ENCODE peak calls at places on chromosomes 6 and 20, in five cellular contexts. D is endothelial cell of umbilical vein, B is HFF-Myc, E is B cell, L is right atrium auricular region. M is an unnamed sample.

GRCh38 chr20:4216142-4216735 is 200.9 kb upstream of the RNF24 start:
- DNase-seq in D (no peak), B (no peak), E (no peak), L (no peak), M (no peak)

GRCh38 chr6:150229775-150230561 is 87.1 kb downstream of the PPP1R14C start:
- DNase-seq in D (no peak), B (no peak), E (no peak), L (no peak), M (no peak)

GRCh38 chr20:24016560-24016959 is 28.0 kb upstream of the GGTLC1 start:
- DNase-seq in D (no peak), B (no peak), E (no peak), L (no peak), M (no peak)

GRCh38 chr6:135358907-135359459 is 138.6 kb downstream of the AHI1 start:
- DNase-seq in D (peak), B (no peak), E (no peak), L (no peak), M (no peak)

GRCh38 chr6:41162687-41163418 is at the start of gene TREM2:
- DNase-seq in D (no peak), B (no peak), E (no peak), L (no peak), M (no peak)

GRCh38 chr6:131733376-131734016 is 22.7 kb upstream of the CTAGE9 start:
- DNase-seq in D (peak), B (peak), E (no peak), L (no peak), M (no peak)

GRCh38 chr20:50460608-50461268 is 49.4 kb upstream of the PTPN1 start:
- DNase-seq in D (peak), B (peak), E (peak), L (peak), M (peak)

GRCh38 chr6:22017272-22017671 is 279.6 kb downstream of the PRL start:
- DNase-seq in D (no peak), B (no peak), E (no peak), L (no peak), M (no peak)

GRCh38 chr6:164099535-164099982 is 685.0 kb downstream of the QKI start:
- DNase-seq in D (no peak), B (no peak), E (no peak), L (no peak), M (no peak)

GRCh38 chr6:38570750-38571149 is 69.0 kb downstream of the BTBD9 start:
- DNase-seq in D (peak), B (no peak), E (no peak), L (no peak), M (no peak)

GRCh38 chr20:41086402-41087324 is 50.7 kb upstream of the PLCG1 start:
- DNase-seq in D (peak), B (no peak), E (no peak), L (no peak), M (no peak)

GRCh38 chr20:41087325-41087685 is 50.0 kb upstream of the PLCG1 start:
- DNase-seq in D (no peak), B (no peak), E (no peak), L (no peak), M (no peak)

GRCh38 chr20:41087777-41088176 is 49.6 kb upstream of the PLCG1 start:
- DNase-seq in D (no peak), B (no peak), E (no peak), L (no peak), M (no peak)

GRCh38 chr20:41082306-41082705 is 53.7 kb downstream of the TOP1 start:
- DNase-seq in D (no peak), B (no peak), E (no peak), L (no peak), M (no peak)

DNA sequence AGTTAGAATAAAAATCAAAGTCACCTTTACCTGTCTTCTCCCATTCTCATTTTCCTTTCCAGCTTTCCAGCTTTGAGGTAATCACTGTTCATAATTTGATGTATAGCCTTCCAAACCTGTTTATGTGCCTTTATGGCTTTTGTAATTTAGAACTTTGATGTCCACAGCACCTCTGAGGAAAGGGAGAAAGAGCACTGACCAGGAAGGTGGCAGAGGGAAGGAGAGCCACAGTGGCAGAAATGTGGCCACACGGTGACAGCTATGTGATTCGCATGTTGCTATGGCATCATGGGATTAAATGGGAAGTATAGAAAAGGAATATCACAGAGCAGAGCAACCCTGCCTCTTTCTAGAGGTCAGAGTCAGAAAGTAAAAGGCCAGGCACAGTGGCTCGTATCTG is 51.7 kb upstream of the PLCG1 start:
- DNase-seq in D (no peak), B (no peak), E (no peak), L (no peak), M (no peak)
- TF ChIP-seq CTCF in D (no peak), B (no peak), E (no peak), L (no peak), M (no peak)

DNA sequence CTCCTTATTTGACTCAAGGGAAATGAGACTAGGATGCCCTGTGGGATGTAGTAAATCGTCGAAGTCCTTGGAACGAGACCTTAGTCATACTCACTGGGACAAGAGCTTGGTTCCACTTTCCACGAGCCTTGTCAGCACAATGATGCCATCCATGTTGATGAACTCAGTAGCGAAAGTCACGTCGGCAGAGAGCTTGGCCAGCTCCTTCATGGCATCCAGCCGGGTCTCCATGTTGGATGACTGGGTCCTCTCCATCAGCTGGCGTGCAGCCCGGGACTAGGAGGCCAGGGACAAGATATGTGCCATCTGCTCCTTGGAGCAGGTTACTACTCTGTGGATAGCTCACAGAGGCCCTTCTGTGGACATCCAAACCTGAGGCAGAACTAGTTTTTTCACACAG is 17.5 kb downstream of the ELMO2 start:
- DNase-seq in D (no peak), B (no peak), E (no peak), L (no peak), M (no peak)
- TF ChIP-seq CTCF in D (no peak), B (no peak), E (no peak), L (no peak), M (no peak)

DNA sequence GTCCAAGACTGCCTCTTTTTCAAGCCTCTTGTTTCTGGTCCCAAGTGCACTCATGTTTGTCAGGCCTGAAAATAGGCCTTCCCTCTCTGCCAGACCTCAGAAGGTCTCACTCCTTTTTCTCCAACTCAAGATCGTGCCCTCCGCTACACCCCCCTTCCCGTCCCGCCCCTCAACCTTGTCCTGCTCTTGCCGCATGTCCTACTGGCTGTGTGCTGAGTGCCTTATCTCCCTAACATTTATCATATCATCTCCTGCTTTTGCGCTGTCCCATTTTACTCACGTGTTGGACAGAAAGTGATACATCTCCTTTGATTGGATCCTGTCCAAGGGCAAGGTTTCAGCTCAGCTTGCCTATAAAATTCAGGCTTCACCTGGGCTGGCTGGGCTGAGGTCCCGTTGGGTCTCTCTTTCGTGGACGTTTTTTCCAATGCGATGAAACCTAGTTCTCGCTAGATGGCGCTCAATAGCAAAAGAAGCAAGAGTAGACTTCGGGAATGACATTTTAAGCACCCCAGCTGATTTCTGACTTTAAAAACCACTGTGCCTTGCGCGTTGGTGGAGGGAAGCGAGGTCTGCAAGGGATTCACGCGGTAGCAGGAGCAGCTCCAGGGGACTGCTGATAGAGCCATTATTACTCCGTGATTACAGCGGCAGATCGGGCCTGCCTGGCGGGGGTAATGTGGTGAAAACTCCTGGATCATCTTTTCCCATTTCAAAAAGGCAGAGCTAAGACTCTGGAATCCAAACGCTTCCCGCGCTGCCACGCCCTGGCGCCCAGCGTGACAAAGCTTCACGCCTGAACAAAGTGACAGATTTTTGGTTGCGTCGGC is 137.6 kb downstream of the IMPG1 start:
- DNase-seq in D (peak), B (peak), E (peak), L (no peak), M (peak)
- TF ChIP-seq CTCF in D (peak), B (peak), E (peak), L (peak), M (peak)

DNA sequence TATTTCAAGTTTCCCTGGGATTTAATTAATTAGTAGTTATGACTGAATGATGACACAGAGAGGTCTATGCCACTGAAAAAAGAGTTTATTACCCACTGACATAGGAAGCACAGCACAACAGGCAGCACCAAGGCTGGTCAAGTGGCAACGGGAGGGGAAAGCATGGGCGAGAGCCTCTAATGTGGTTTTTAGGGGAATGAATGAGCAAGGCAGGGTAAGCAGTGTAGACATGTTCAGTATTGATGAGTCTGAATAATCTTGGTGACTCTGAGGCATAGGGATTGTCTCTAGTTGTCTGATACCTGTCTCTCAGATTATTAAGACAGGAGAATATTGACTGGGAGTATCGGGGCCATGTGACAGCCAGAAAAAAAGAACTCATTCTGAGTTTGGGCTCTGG is 46.3 kb downstream of the RPP21 start:
- DNase-seq in D (no peak), B (no peak), E (no peak), L (no peak), M (no peak)
- TF ChIP-seq CTCF in D (no peak), B (no peak), E (no peak), L (no peak), M (no peak)

GRCh38 chr6:32154514-32155161 is 697 bp downstream of the PPT2 start:
- DNase-seq in D (peak), B (no peak), E (peak), L (peak), M (peak)

GRCh38 chr6:32153835-32154513 is at the start of gene PPT2:
- DNase-seq in D (peak), B (peak), E (peak), L (peak), M (peak)

GRCh38 chr6:32151885-32152311 is at the start of gene PRRT1:
- DNase-seq in D (peak), B (no peak), E (no peak), L (no peak), M (no peak)

GRCh38 chr6:32152414-32153251 is 894 bp upstream of the PRRT1 start:
- DNase-seq in D (peak), B (no peak), E (no peak), L (no peak), M (no peak)

GRCh38 chr6:32153252-32153834 is 598 bp upstream of the PPT2 start:
- DNase-seq in D (peak), B (no peak), E (no peak), L (no peak), M (peak)
- TF ChIP-seq CTCF in D (no peak), B (peak), E (no peak), L (no peak), M (no peak)

GRCh38 chr6:80543598-80544181 is 437.2 kb downstream of the BCKDHB start:
- DNase-seq in D (no peak), B (no peak), E (no peak), L (no peak), M (no peak)
- TF ChIP-seq CTCF in D (no peak), B (no peak), E (no peak), L (no peak), M (no peak)

GRCh38 chr6:117142995-117143394 is 122.4 kb upstream of the VGLL2 start:
- DNase-seq in D (no peak), B (no peak), E (no peak), L (no peak), M (no peak)

GRCh38 chr6:117143647-117144046 is 121.7 kb upstream of the VGLL2 start:
- DNase-seq in D (no peak), B (no peak), E (no peak), L (no peak), M (no peak)

GRCh38 chr6:117142145-117142544 is 123.2 kb upstream of the VGLL2 start:
- DNase-seq in D (no peak), B (no peak), E (no peak), L (no peak), M (no peak)

GRCh38 chr6:117149324-117149723 is 116.0 kb upstream of the VGLL2 start:
- DNase-seq in D (no peak), B (no peak), E (no peak), L (no peak), M (no peak)

DNA sequence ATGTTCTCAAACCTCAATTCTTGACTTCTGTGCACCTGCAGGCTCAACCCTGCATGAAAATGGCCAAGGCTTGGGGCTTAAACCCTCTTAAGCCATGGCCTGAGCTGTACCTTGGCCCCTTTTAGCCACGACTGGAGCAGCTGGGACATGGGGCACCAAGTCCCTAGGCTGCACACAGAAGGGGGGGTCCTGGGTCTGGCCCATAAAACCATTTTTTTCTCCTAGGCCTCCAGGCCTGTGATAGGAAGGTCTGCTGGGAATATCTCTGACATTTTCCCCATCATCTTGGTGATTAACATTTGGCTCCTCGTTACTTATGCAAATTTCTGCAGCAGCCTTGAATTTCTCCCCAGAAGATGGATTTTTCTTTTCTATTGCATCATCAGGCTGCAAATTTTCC is 119.4 kb upstream of the VGLL2 start:
- DNase-seq in D (no peak), B (no peak), E (no peak), L (no peak), M (no peak)
- TF ChIP-seq CTCF in D (no peak), B (no peak), E (no peak), L (no peak), M (no peak)

GRCh38 chr20:33668791-33669155 is 2.0 kb downstream of the ACTL10 start:
- DNase-seq in D (no peak), B (no peak), E (no peak), L (no peak), M (no peak)

GRCh38 chr20:33666293-33667244 is at the start of gene ACTL10:
- DNase-seq in D (peak), B (peak), E (peak), L (peak), M (peak)

GRCh38 chr20:33669224-33669623 is 2.5 kb downstream of the ACTL10 start:
- DNase-seq in D (no peak), B (no peak), E (no peak), L (no peak), M (no peak)

GRCh38 chr20:33667245-33668086 is 723 bp downstream of the ACTL10 start:
- DNase-seq in D (peak), B (peak), E (peak), L (peak), M (peak)

DNA sequence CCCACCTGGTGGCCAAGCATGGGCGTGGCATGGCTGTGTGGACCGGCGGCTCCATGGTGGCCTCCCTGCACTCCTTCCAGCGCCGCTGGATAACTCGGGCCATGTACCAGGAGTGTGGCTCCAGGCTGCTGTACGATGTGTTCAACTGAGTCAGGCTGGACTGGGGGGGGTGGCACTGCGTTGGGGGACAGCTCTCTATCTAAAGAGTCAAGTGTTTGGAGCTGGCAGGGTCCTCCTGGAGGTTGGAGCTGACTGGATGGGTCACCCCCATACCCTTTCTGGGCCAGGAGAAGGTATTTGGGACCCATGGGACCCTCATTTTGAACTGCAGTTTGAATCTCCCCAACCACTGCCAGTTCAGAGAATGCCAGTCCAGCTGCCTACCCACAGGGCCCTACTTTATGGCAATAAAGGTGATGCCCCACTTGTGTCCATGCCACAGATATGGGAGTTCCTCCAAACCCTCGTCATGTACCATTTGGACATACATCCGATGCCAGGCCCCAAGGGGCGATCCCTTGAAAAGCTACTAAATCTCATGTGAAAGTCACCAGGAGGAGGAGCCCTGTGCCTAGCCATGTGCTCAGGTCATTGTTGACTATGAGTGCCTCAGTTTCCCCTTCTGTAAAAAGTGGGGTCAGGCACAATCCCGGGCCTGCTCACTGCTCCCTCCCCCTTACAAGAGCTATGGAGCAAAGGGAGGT is 1.5 kb downstream of the ACTL10 start:
- DNase-seq in D (no peak), B (no peak), E (peak), L (no peak), M (peak)
- TF ChIP-seq CTCF in D (peak), B (peak), E (peak), L (peak), M (peak)

GRCh38 chr6:129568015-129568414 is 142.0 kb downstream of the ARHGAP18 start:
- DNase-seq in D (no peak), B (no peak), E (no peak), L (no peak), M (no peak)

GRCh38 chr6:129565331-129565730 is 144.6 kb downstream of the ARHGAP18 start:
- DNase-seq in D (no peak), B (no peak), E (no peak), L (no peak), M (no peak)

DNA sequence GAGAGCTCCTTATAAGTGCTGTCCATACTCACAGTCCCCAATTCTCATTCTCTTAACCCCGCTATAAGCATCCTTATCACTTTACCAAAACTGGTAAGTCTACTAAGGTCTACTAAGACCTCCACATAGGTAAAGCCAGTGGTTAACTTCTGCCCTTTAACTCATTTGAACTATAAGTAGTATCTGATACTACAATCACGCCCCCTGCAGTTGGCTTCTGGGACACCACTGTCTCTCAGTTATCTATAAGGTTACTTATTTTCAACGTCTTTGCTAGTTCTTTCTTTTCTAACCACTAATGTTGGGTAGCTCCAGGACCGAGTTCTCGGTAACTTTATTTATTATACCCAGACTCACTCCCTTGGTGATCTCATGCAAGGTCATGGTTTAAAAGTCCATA is 142.6 kb downstream of the ARHGAP18 start:
- DNase-seq in D (no peak), B (no peak), E (no peak), L (no peak), M (peak)
- TF ChIP-seq CTCF in D (peak), B (peak), E (no peak), L (no peak), M (peak)

M was measured in colonic mucosa.